ENCODE peak calls at places on chromosomes 5 and 9, in six cellular contexts. One of them, this sample, is unnamed.

GRCh38 chr9:68705636-68706578 is 867 bp downstream of the PIP5K1B start:
- DNase-seq in IMR-90: no peak
- DNase-seq in trophoblast cell: no peak
- DNase-seq in H9: peak
- DNase-seq in mesenchymal stem cell: peak
- DNase-seq in H1: peak
- DNase-seq in this sample: no peak

GRCh38 chr5:10556331-10556807 is 7.5 kb upstream of the ANKRD33B start:
- DNase-seq in IMR-90: peak
- DNase-seq in trophoblast cell: peak
- DNase-seq in H9: no peak
- DNase-seq in mesenchymal stem cell: peak
- DNase-seq in H1: no peak
- DNase-seq in this sample: no peak

GRCh38 chr9:112180387-112180881 is 5.3 kb upstream of the SUSD1 start:
- DNase-seq in IMR-90: no peak
- DNase-seq in trophoblast cell: peak
- DNase-seq in H9: no peak
- DNase-seq in mesenchymal stem cell: peak
- DNase-seq in H1: no peak
- DNase-seq in this sample: no peak

GRCh38 chr5:154923441-154924430 is 14.3 kb downstream of the GEMIN5 start:
- DNase-seq in IMR-90: peak
- DNase-seq in trophoblast cell: no peak
- DNase-seq in H9: no peak
- DNase-seq in mesenchymal stem cell: peak
- DNase-seq in H1: no peak
- DNase-seq in this sample: no peak

GRCh38 chr5:178993955-178994579 is 1.1 kb downstream of the GRM6 start:
- DNase-seq in IMR-90: no peak
- DNase-seq in trophoblast cell: no peak
- DNase-seq in H9: no peak
- DNase-seq in mesenchymal stem cell: no peak
- DNase-seq in H1: no peak
- DNase-seq in this sample: no peak

GRCh38 chr5:138029944-138030343 is 2.9 kb downstream of the FAM13B start:
- DNase-seq in IMR-90: no peak
- DNase-seq in trophoblast cell: no peak
- DNase-seq in H9: no peak
- DNase-seq in mesenchymal stem cell: no peak
- DNase-seq in H1: no peak
- DNase-seq in this sample: no peak

GRCh38 chr9:76757274-76757673 is 7.0 kb upstream of the PCA3 start:
- DNase-seq in IMR-90: no peak
- DNase-seq in trophoblast cell: no peak
- DNase-seq in H9: no peak
- DNase-seq in mesenchymal stem cell: no peak
- DNase-seq in H1: no peak
- DNase-seq in this sample: no peak

GRCh38 chr5:94376672-94377345 is 241.6 kb downstream of the KIAA0825 start:
- DNase-seq in IMR-90: no peak
- DNase-seq in trophoblast cell: no peak
- DNase-seq in H9: no peak
- DNase-seq in mesenchymal stem cell: no peak
- DNase-seq in H1: no peak
- DNase-seq in this sample: no peak

GRCh38 chr5:135313405-135313804 is 85.6 kb downstream of the MACROH2A1 start:
- DNase-seq in IMR-90: no peak
- DNase-seq in trophoblast cell: no peak
- DNase-seq in H9: no peak
- DNase-seq in mesenchymal stem cell: no peak
- DNase-seq in H1: no peak
- DNase-seq in this sample: no peak

GRCh38 chr5:80865547-80865946 is 94.6 kb upstream of the RASGRF2 start:
- DNase-seq in IMR-90: peak
- DNase-seq in trophoblast cell: no peak
- DNase-seq in H9: no peak
- DNase-seq in mesenchymal stem cell: no peak
- DNase-seq in H1: no peak
- DNase-seq in this sample: no peak

GRCh38 chr5:34789021-34789531 is 49.9 kb upstream of the TTC23L start:
- DNase-seq in IMR-90: peak
- DNase-seq in trophoblast cell: peak
- DNase-seq in H9: no peak
- DNase-seq in mesenchymal stem cell: peak
- DNase-seq in H1: no peak
- DNase-seq in this sample: no peak

GRCh38 chr5:150119421-150120061 is 33.2 kb upstream of the CSF1R start:
- DNase-seq in IMR-90: no peak
- DNase-seq in trophoblast cell: no peak
- DNase-seq in H9: no peak
- DNase-seq in mesenchymal stem cell: no peak
- DNase-seq in H1: no peak
- DNase-seq in this sample: no peak

GRCh38 chr9:123863164-123863855 is 66.6 kb downstream of the DENND1A start:
- DNase-seq in IMR-90: no peak
- DNase-seq in trophoblast cell: no peak
- DNase-seq in H9: no peak
- DNase-seq in mesenchymal stem cell: peak
- DNase-seq in H1: no peak
- DNase-seq in this sample: no peak

GRCh38 chr9:110143969-110144545 is 63.9 kb downstream of the C9orf152 start:
- DNase-seq in IMR-90: no peak
- DNase-seq in trophoblast cell: no peak
- DNase-seq in H9: no peak
- DNase-seq in mesenchymal stem cell: no peak
- DNase-seq in H1: no peak
- DNase-seq in this sample: no peak

GRCh38 chr9:105243015-105243686 is 1.3 kb upstream of the SLC44A1 start:
- DNase-seq in IMR-90: peak
- DNase-seq in trophoblast cell: peak
- DNase-seq in H9: no peak
- DNase-seq in mesenchymal stem cell: peak
- DNase-seq in H1: no peak
- DNase-seq in this sample: no peak

GRCh38 chr9:138040446-138041430 is 163.2 kb downstream of the CACNA1B start:
- DNase-seq in IMR-90: no peak
- DNase-seq in trophoblast cell: no peak
- DNase-seq in H9: no peak
- DNase-seq in mesenchymal stem cell: no peak
- DNase-seq in H1: no peak
- DNase-seq in this sample: no peak

GRCh38 chr5:32027717-32028321 is 146.3 kb downstream of the GOLPH3 start:
- DNase-seq in IMR-90: peak
- DNase-seq in trophoblast cell: peak
- DNase-seq in H9: peak
- DNase-seq in mesenchymal stem cell: peak
- DNase-seq in H1: no peak
- DNase-seq in this sample: peak

GRCh38 chr5:43421450-43422133 is 9.4 kb upstream of the CCL28 start:
- DNase-seq in IMR-90: no peak
- DNase-seq in trophoblast cell: no peak
- DNase-seq in H9: no peak
- DNase-seq in mesenchymal stem cell: no peak
- DNase-seq in H1: no peak
- DNase-seq in this sample: no peak

GRCh38 chr5:169876376-169876775 is 103.9 kb downstream of the INSYN2B start:
- DNase-seq in IMR-90: peak
- DNase-seq in trophoblast cell: peak
- DNase-seq in H9: no peak
- DNase-seq in mesenchymal stem cell: peak
- DNase-seq in H1: no peak
- DNase-seq in this sample: no peak

GRCh38 chr9:33416996-33417395 is 14.6 kb upstream of the AQP7 start:
- DNase-seq in IMR-90: no peak
- DNase-seq in trophoblast cell: no peak
- DNase-seq in H9: no peak
- DNase-seq in mesenchymal stem cell: no peak
- DNase-seq in H1: no peak
- DNase-seq in this sample: no peak

GRCh38 chr5:82815871-82816270 is 261.3 kb downstream of the TMEM167A start:
- DNase-seq in IMR-90: no peak
- DNase-seq in trophoblast cell: no peak
- DNase-seq in H9: no peak
- DNase-seq in mesenchymal stem cell: peak
- DNase-seq in H1: no peak
- DNase-seq in this sample: no peak

GRCh38 chr5:148559461-148559860 is 94.9 kb downstream of the HTR4 start:
- DNase-seq in IMR-90: no peak
- DNase-seq in trophoblast cell: no peak
- DNase-seq in H9: no peak
- DNase-seq in mesenchymal stem cell: no peak
- DNase-seq in H1: no peak
- DNase-seq in this sample: no peak

GRCh38 chr5:160789219-160789820 is 62.7 kb downstream of the ATP10B start:
- DNase-seq in IMR-90: no peak
- DNase-seq in trophoblast cell: no peak
- DNase-seq in H9: no peak
- DNase-seq in mesenchymal stem cell: no peak
- DNase-seq in H1: no peak
- DNase-seq in this sample: no peak

GRCh38 chr5:146446861-146447733 is at the start of gene TCERG1:
- DNase-seq in IMR-90: peak
- DNase-seq in trophoblast cell: peak
- DNase-seq in H9: peak
- DNase-seq in mesenchymal stem cell: peak
- DNase-seq in H1: peak
- DNase-seq in this sample: peak
- H2BK5ac ChIP-seq in IMR-90: peak
- H2BK5ac ChIP-seq in trophoblast cell: peak
- H2BK5ac ChIP-seq in H9: peak
- H2BK5ac ChIP-seq in mesenchymal stem cell: peak
- H2BK5ac ChIP-seq in H1: peak
- H2BK5ac ChIP-seq in this sample: peak

GRCh38 chr9:133949486-133950061 is 42.5 kb downstream of the VAV2 start:
- DNase-seq in IMR-90: no peak
- DNase-seq in trophoblast cell: no peak
- DNase-seq in H9: no peak
- DNase-seq in mesenchymal stem cell: no peak
- DNase-seq in H1: no peak
- DNase-seq in this sample: no peak

GRCh38 chr9:133950206-133950915 is 41.8 kb downstream of the VAV2 start:
- DNase-seq in IMR-90: peak
- DNase-seq in trophoblast cell: no peak
- DNase-seq in H9: no peak
- DNase-seq in mesenchymal stem cell: no peak
- DNase-seq in H1: no peak
- DNase-seq in this sample: no peak

GRCh38 chr9:133946840-133947486 is 45.2 kb downstream of the VAV2 start:
- DNase-seq in IMR-90: no peak
- DNase-seq in trophoblast cell: no peak
- DNase-seq in H9: no peak
- DNase-seq in mesenchymal stem cell: no peak
- DNase-seq in H1: no peak
- DNase-seq in this sample: no peak

GRCh38 chr9:133948138-133948537 is 44.0 kb downstream of the VAV2 start:
- DNase-seq in IMR-90: no peak
- DNase-seq in trophoblast cell: no peak
- DNase-seq in H9: no peak
- DNase-seq in mesenchymal stem cell: no peak
- DNase-seq in H1: no peak
- DNase-seq in this sample: no peak

GRCh38 chr9:133948571-133949485 is 43.3 kb downstream of the VAV2 start:
- DNase-seq in IMR-90: peak
- DNase-seq in trophoblast cell: no peak
- DNase-seq in H9: no peak
- DNase-seq in mesenchymal stem cell: no peak
- DNase-seq in H1: no peak
- DNase-seq in this sample: no peak
- H3K27ac ChIP-seq in IMR-90: no peak
- H3K27ac ChIP-seq in trophoblast cell: no peak
- H3K27ac ChIP-seq in H9: no peak
- H3K27ac ChIP-seq in mesenchymal stem cell: no peak
- H3K27ac ChIP-seq in H1: no peak
- H3K27ac ChIP-seq in this sample: no peak

GRCh38 chr9:81594415-81594814 is 94.9 kb downstream of the TLE1 start:
- DNase-seq in IMR-90: no peak
- DNase-seq in trophoblast cell: no peak
- DNase-seq in H9: no peak
- DNase-seq in mesenchymal stem cell: no peak
- DNase-seq in H1: no peak
- DNase-seq in this sample: no peak
- H2AFZ ChIP-seq in IMR-90: no peak
- H2AFZ ChIP-seq in trophoblast cell: no peak
- H2AFZ ChIP-seq in H9: no peak
- H2AFZ ChIP-seq in mesenchymal stem cell: no peak
- H2AFZ ChIP-seq in H1: no peak
- H2AFZ ChIP-seq in this sample: no peak

GRCh38 chr5:55570026-55570425 is 35.3 kb upstream of the PLPP1 start:
- DNase-seq in IMR-90: peak
- DNase-seq in trophoblast cell: peak
- DNase-seq in H9: no peak
- DNase-seq in mesenchymal stem cell: peak
- DNase-seq in H1: no peak
- DNase-seq in this sample: peak
- H2BK5ac ChIP-seq in IMR-90: no peak
- H2BK5ac ChIP-seq in trophoblast cell: peak
- H2BK5ac ChIP-seq in H9: no peak
- H2BK5ac ChIP-seq in mesenchymal stem cell: no peak
- H2BK5ac ChIP-seq in H1: peak
- H2BK5ac ChIP-seq in this sample: no peak

DNA sequence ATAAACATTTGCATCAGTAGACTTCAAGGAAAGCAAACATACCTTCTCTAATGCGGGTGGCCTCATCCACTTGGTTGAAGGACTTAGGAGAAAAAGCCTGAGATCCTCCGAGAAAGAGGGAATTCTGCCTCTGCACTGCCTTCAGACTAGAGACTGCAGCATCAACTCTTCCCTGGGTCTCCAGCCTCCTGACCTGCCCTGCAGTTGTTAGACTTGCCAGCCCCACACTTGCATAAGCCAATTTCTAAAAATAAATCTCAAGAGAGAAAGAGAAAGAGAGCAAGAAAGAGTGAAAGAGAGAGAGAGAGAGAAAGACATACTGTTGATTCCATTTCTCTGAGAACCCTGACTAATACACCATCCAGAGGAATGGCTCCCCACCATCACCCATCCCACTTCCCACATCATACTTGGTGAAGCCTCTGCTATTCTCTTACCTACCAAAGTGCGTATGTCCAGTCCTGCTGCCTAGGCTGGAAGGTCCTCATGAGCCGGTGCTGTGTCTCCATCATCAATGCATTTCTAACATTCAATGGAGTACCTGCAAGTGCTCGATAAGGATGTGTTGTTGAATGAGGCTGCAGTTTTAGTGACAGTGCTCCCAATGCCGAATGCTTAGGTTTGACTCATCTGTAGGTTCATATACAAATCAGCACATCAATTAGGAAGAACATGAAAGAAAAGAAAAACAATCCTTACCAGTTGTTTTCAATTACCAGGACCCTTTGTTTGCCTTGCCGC is 35.1 kb downstream of the ZNF622 start:
- DNase-seq in IMR-90: no peak
- DNase-seq in trophoblast cell: peak
- DNase-seq in H9: no peak
- DNase-seq in mesenchymal stem cell: no peak
- DNase-seq in H1: no peak
- DNase-seq in this sample: no peak
- H3K27ac ChIP-seq in IMR-90: no peak
- H3K27ac ChIP-seq in trophoblast cell: no peak
- H3K27ac ChIP-seq in H9: no peak
- H3K27ac ChIP-seq in mesenchymal stem cell: no peak
- H3K27ac ChIP-seq in H1: no peak
- H3K27ac ChIP-seq in this sample: no peak

GRCh38 chr5:55037046-55037771 is 13.2 kb downstream of the GZMK start:
- DNase-seq in IMR-90: no peak
- DNase-seq in trophoblast cell: no peak
- DNase-seq in H9: peak
- DNase-seq in mesenchymal stem cell: peak
- DNase-seq in H1: peak
- DNase-seq in this sample: no peak
- H2AFZ ChIP-seq in IMR-90: no peak
- H2AFZ ChIP-seq in trophoblast cell: no peak
- H2AFZ ChIP-seq in H9: no peak
- H2AFZ ChIP-seq in mesenchymal stem cell: no peak
- H2AFZ ChIP-seq in H1: peak
- H2AFZ ChIP-seq in this sample: no peak

This sample was measured in neuronal stem cell.